ENCODE peak calls at places on chromosomes 3 and 15, in eight cellular contexts. A is BJ, Z is mucosa of descending colon, P is brain microvascular endothelial cell, M is heart right ventricle, U is psoas muscle, K is GM06990, L is suprapubic skin. N is an unnamed sample.

GRCh38 chr3:42214565-42215283 is 51.3 kb downstream of the CCK start:
- DNase-seq in A (peak; percentile 52), Z (no peak), P (no peak), M (no peak), U (no peak), K (no peak), L (no peak), N (no peak)

GRCh38 chr3:71172951-71173350 is 410.6 kb downstream of the FOXP1 start:
- DNase-seq in A (no peak), Z (no peak), P (peak; percentile 61), M (no peak), U (no peak), K (no peak), L (no peak), N (no peak)

GRCh38 chr15:93333826-93334225 is 244.8 kb upstream of the RGMA start:
- DNase-seq in A (no peak), Z (no peak), P (no peak), M (peak; percentile 19), U (no peak), K (no peak), L (no peak), N (no peak)

GRCh38 chr15:66075947-66076346 is 177.6 kb downstream of the MEGF11 start:
- DNase-seq in A (no peak), Z (no peak), P (no peak), M (no peak), U (no peak), K (no peak), L (no peak), N (no peak)

GRCh38 chr3:27720029-27720518 is 2.0 kb downstream of the EOMES start:
- DNase-seq in A (no peak), Z (no peak), P (no peak), M (no peak), U (no peak), K (no peak), L (no peak), N (no peak)

GRCh38 chr15:71651750-71652186 is 158.6 kb upstream of the NR2E3 start:
- DNase-seq in A (no peak), Z (peak; percentile 64), P (peak; percentile 17), M (no peak), U (no peak), K (no peak), L (no peak), N (peak; percentile 45)

GRCh38 chr15:88638626-88639372 is at the start of gene ISG20:
- DNase-seq in A (peak; percentile 80), Z (peak; percentile 92), P (peak; percentile 98), M (peak; percentile 88), U (peak; percentile 94), K (peak; percentile 92), L (peak; percentile 96), N (peak; percentile 97)

GRCh38 chr3:105334138-105334882 is 32.4 kb upstream of the ALCAM start:
- DNase-seq in A (no peak), Z (no peak), P (no peak), M (no peak), U (no peak), K (no peak), L (no peak), N (no peak)

GRCh38 chr15:33675246-33675645 is 293.1 kb upstream of the CHRM5 start:
- DNase-seq in A (no peak), Z (no peak), P (peak; percentile 6), M (no peak), U (no peak), K (no peak), L (no peak), N (peak; percentile 65)

GRCh38 chr3:123414958-123415792 is 33.7 kb downstream of the ADCY5 start:
- DNase-seq in A (no peak), Z (no peak), P (no peak), M (peak; percentile 57), U (no peak), K (no peak), L (no peak), N (no peak)

GRCh38 chr15:68818671-68819450 is 1.8 kb downstream of the ANP32A start:
- DNase-seq in A (no peak), Z (peak; percentile 51), P (no peak), M (peak; percentile 54), U (peak; percentile 79), K (peak; percentile 66), L (no peak), N (peak; percentile 81)

GRCh38 chr3:194705761-194706160 is 20.1 kb downstream of the FAM43A start:
- DNase-seq in A (no peak), Z (no peak), P (no peak), M (no peak), U (no peak), K (no peak), L (no peak), N (no peak)
- TF ChIP-seq CTCF in A (no peak), Z (no peak), P (no peak), M (no peak), U (no peak), K (no peak), L (no peak), N (no peak)

GRCh38 chr3:133824961-133825485 is 19.4 kb downstream of the SRPRB start:
- DNase-seq in A (no peak), Z (no peak), P (no peak), M (no peak), U (no peak), K (no peak), L (no peak), N (no peak)

GRCh38 chr3:133820889-133821675 is 15.5 kb downstream of the SRPRB start:
- DNase-seq in A (no peak), Z (no peak), P (no peak), M (no peak), U (no peak), K (no peak), L (no peak), N (no peak)

GRCh38 chr3:133820129-133820528 is 14.5 kb downstream of the SRPRB start:
- DNase-seq in A (no peak), Z (no peak), P (no peak), M (no peak), U (no peak), K (no peak), L (no peak), N (no peak)

GRCh38 chr3:133825969-133826727 is 20.5 kb downstream of the SRPRB start:
- DNase-seq in A (no peak), Z (no peak), P (no peak), M (no peak), U (no peak), K (no peak), L (no peak), N (no peak)

DNA sequence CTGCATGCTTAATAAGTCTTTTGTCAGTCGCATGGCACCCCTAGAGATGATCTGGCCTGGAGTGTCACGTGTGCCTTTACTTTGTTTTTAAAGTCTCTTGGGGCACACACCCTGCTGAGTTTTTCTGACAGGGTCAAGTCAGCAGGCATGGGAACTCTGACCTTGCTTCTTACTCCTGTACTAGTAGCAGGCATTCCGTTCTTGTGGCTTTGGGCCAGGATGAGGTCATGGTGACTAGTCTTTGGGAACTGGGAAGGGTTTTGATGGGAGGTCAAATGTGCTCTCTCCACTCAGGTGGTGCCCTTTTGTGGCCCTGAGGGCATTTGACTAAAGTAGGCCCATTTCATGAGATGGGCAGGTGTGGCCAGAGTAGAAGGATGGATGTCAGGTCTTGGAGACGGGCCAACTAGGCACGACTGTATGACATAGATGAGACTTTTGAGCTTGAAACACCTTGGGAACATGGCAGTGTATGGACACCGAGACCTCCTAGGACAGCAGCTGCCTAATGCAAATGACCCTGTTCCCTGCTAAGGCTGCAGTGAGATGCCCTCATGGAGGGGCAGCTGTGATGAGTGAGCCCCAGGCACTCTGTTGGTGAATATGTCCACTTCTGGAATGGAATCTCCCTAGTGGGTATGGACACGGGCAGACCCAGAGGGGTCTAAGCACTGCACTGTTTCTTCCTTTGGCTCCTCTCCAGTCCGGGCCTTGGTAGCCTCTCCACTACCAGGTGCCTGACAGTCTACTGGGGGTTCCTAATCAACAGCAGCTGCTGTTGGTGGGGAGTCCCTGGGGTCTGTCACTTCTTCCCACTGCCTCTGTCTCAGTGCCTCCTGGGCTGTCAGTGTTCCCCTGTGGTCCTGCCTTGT is 16.4 kb downstream of the SRPRB start:
- DNase-seq in A (no peak), Z (peak; percentile 33), P (peak; percentile 55), M (peak; percentile 87), U (peak; percentile 79), K (no peak), L (no peak), N (no peak)
- H3K36me3 ChIP-seq in A (peaks cover 11% of the 10 kb centered on the region), Z (peaks cover 5% of the 10 kb centered on the region), P (peaks cover 46% of the 10 kb centered on the region), M (peaks cover 52% of the 10 kb centered on the region), U (peaks cover 2% of the 10 kb centered on the region), K (peaks cover 43% of the 10 kb centered on the region), L (peaks cover 65% of the 10 kb centered on the region), N (peaks cover 79% of the 10 kb centered on the region)

GRCh38 chr15:98916826-98917225 is 90.8 kb downstream of the PGPEP1L start:
- DNase-seq in A (no peak), Z (no peak), P (no peak), M (no peak), U (no peak), K (no peak), L (no peak), N (no peak)

GRCh38 chr15:98917417-98917816 is 90.2 kb downstream of the PGPEP1L start:
- DNase-seq in A (no peak), Z (no peak), P (no peak), M (no peak), U (no peak), K (no peak), L (no peak), N (no peak)

GRCh38 chr15:98909968-98910885 is 97.4 kb downstream of the PGPEP1L start:
- DNase-seq in A (no peak), Z (no peak), P (no peak), M (peak; percentile 28), U (no peak), K (no peak), L (no peak), N (no peak)

GRCh38 chr15:98920091-98920880 is 87.3 kb downstream of the PGPEP1L start:
- DNase-seq in A (no peak), Z (no peak), P (no peak), M (no peak), U (no peak), K (no peak), L (no peak), N (no peak)

DNA sequence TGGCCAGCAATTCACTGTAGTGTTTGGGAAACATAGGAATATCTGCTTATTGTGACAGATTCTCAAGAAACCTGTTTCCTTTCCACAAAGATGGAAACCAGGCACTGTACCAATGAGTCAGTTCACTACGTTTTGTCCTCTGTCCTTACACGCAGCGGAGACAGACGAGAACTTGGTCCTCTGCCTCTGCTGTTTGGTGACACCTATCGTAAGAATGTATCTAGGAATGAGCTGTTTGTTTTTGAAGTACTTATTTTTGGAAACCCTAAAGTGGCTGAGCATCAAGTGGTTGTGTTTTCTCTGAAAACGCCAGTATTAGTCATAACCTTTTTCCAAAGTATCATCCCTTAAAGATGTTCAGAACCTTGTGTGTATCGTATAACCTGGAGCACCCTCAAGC is 93.0 kb downstream of the PGPEP1L start:
- DNase-seq in A (peak; percentile 96), Z (no peak), P (peak; percentile 86), M (no peak), U (no peak), K (no peak), L (no peak), N (no peak)
- TF ChIP-seq CTCF in A (no peak), Z (no peak), P (no peak), M (no peak), U (no peak), K (no peak), L (no peak), N (no peak)

GRCh38 chr3:52146189-52146588 is 8.0 kb downstream of the POC1A start:
- DNase-seq in A (no peak), Z (no peak), P (no peak), M (no peak), U (peak; percentile 8), K (no peak), L (no peak), N (no peak)
- H3K36me3 ChIP-seq in A (peaks cover 6% of the 10 kb centered on the region), Z (no peaks in the 10 kb centered on the region), P (no peaks in the 10 kb centered on the region), M (no peaks in the 10 kb centered on the region), U (no peaks in the 10 kb centered on the region), K (peaks cover 25% of the 10 kb centered on the region), L (no peaks in the 10 kb centered on the region), N (peaks cover 94% of the 10 kb centered on the region)